ENCODE peak calls at places on chromosomes 4 and X, in seven cellular contexts. T is upper lobe of right lung; L is brain microvascular endothelial cell; J is ovary; P is CD8-positive, alpha-beta T cell; Z is GM23338; O is CD4-positive, alpha-beta T cell. Y is an unnamed sample. For H3K27me3, the result is how much of the 10 kb centered on the place peaks cover.

GRCh38 chr4:156102411-156102810 is 148.7 kb upstream of the CTSO start:
- DNase-seq in Z (no peak), P (no peak), J (no peak), L (no peak), T (no peak), O (no peak), Y (no peak)

GRCh38 chr4:15667006-15667405 is 11.8 kb upstream of the FBXL5 start:
- DNase-seq in Z (no peak), J (no peak), L (no peak), T (no peak), O (no peak), P (no peak), Y (no peak)

GRCh38 chrX:51568586-51568985 is 50.1 kb downstream of the CENPVL3 start:
- DNase-seq in J (no peak), O (no peak), L (peak), Z (no peak), P (no peak), T (no peak), Y (no peak)

GRCh38 chr4:86523333-86523732 is 70.8 kb upstream of the PTPN13 start:
- DNase-seq in Z (no peak), P (no peak), J (no peak), T (no peak), O (no peak), L (no peak), Y (no peak)

GRCh38 chr4:109801895-109802319 is at the start of gene CFI:
- DNase-seq in P (no peak), J (no peak), O (no peak), T (no peak), L (peak), Z (no peak), Y (no peak)

GRCh38 chr4:92066485-92066884 is 237.3 kb upstream of the GRID2 start:
- DNase-seq in P (no peak), J (no peak), L (no peak), O (no peak), T (no peak), Z (no peak), Y (no peak)

GRCh38 chr4:3811621-3812020 is 45.4 kb downstream of the ADRA2C start:
- DNase-seq in P (no peak), J (no peak), O (no peak), T (no peak), Z (no peak), L (no peak), Y (peak)

GRCh38 chrX:72238183-72238582 is 644 bp downstream of the ERCC6L start:
- DNase-seq in J (no peak), Z (peak), T (no peak), P (no peak), O (no peak), L (no peak), Y (no peak)

GRCh38 chrX:30874851-30875250 is 14.2 kb downstream of the TAB3 start:
- DNase-seq in Z (no peak), P (no peak), O (no peak), L (no peak), J (no peak), T (no peak), Y (no peak)

GRCh38 chr4:180962268-180962667 is 1280.9 kb upstream of the TENM3 start:
- DNase-seq in J (no peak), P (no peak), Z (no peak), T (no peak), O (no peak), L (no peak), Y (no peak)

GRCh38 chr4:186622788-186623464 is 67.6 kb upstream of the MTNR1A start:
- DNase-seq in L (peak), J (no peak), O (no peak), P (no peak), Z (no peak), T (no peak), Y (no peak)

GRCh38 chr4:17681921-17682566 is 67.6 kb downstream of the MED28 start:
- DNase-seq in Z (no peak), T (no peak), P (no peak), J (no peak), L (no peak), O (no peak), Y (no peak)

GRCh38 chr4:166198516-166198915 is 325.5 kb downstream of the TLL1 start:
- DNase-seq in J (no peak), Z (peak), O (no peak), T (no peak), P (no peak), L (no peak), Y (no peak)

GRCh38 chr4:7581477-7581876 is 146.7 kb upstream of the PSAPL1 start:
- DNase-seq in O (no peak), P (no peak), T (no peak), Z (peak), J (peak), L (no peak), Y (no peak)

GRCh38 chr4:112526061-112526460 is 10.1 kb upstream of the NEUROG2 start:
- DNase-seq in J (no peak), L (peak), O (no peak), T (no peak), P (no peak), Z (no peak), Y (no peak)

GRCh38 chr4:42048394-42048793 is 58.1 kb downstream of the SLC30A9 start:
- DNase-seq in J (no peak), P (no peak), Z (no peak), O (no peak), T (no peak), L (peak), Y (no peak)

GRCh38 chrX:77785400-77785745 is 643 bp downstream of the ATRX start:
- DNase-seq in T (no peak), P (no peak), L (no peak), J (peak), Z (peak), O (peak), Y (no peak)

GRCh38 chrX:106588801-106589200 is 23.0 kb upstream of the RADX start:
- DNase-seq in T (no peak), P (no peak), Z (no peak), J (no peak), L (no peak), O (no peak), Y (no peak)
- H3K27me3 ChIP-seq in T (under half), P (under half), Z (under half), J (under half), L (under half), O (under half), Y (under half)

GRCh38 chrX:29478336-29479069 is 736.9 kb upstream of the MAGEB2 start:
- DNase-seq in Z (peak), L (peak), P (no peak), O (no peak), T (no peak), J (no peak), Y (peak)
- TF ChIP-seq CTCF in Z (peak), L (peak), P (no peak), O (no peak), T (peak), J (no peak), Y (peak)

GRCh38 chr4:75605928-75606327 is 24.4 kb downstream of the CDKL2 start:
- DNase-seq in L (no peak), J (no peak), O (no peak), Z (no peak), P (no peak), T (no peak), Y (no peak)
- H3K27me3 ChIP-seq in L (under half), J (under half), O (under half), Z (under half), P (under half), T (under half), Y (under half)

GRCh38 chr4:183443609-183444148 is 757 bp upstream of the CDKN2AIP start:
- DNase-seq in J (no peak), L (peak), O (no peak), Z (peak), T (no peak), P (peak), Y (no peak)
- TF ChIP-seq CTCF in J (no peak), L (peak), O (no peak), Z (no peak), T (no peak), P (no peak), Y (no peak)

GRCh38 chrX:70421618-70422017 is 1.5 kb upstream of the GDPD2 start:
- DNase-seq in J (no peak), T (no peak), O (no peak), P (no peak), L (no peak), Z (peak), Y (no peak)
- H3K27me3 ChIP-seq in J (under half), T (under half), O (under half), P (under half), L (under half), Z (under half), Y (under half)

DNA sequence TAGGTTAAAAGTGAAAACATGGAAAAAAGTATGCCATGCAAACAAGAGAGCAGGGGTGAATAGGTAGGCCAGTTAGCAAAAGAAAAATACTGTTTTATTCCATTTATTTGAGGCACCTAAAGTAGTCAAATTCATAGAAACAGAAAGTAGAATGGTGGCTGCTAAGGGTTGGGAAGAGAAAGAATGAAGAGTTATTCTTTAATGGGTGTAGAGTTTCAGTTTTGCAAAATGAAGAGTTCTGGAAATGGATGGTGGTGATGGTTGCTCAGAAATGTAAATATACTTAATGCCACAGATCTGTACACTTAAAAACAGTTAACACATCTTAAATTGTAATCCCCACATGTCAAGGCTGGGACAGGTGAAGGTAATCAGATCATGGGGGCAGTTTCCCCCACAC is 29.7 kb downstream of the PARM1 start:
- DNase-seq in Z (no peak), O (no peak), L (no peak), J (no peak), P (no peak), T (no peak), Y (no peak)
- TF ChIP-seq CTCF in Z (no peak), O (no peak), L (no peak), J (no peak), P (no peak), T (no peak), Y (no peak)

GRCh38 chrX:18455384-18455783 is 30.0 kb downstream of the CDKL5 start:
- DNase-seq in J (no peak), T (no peak), P (no peak), O (no peak), L (no peak), Z (no peak), Y (no peak)
- H3K27me3 ChIP-seq in J (under half), T (under half), P (under half), O (under half), L (under half), Z (under half), Y (under half)

GRCh38 chrX:96971812-96972211 is 88.1 kb downstream of the RPA4 start:
- DNase-seq in J (no peak), T (no peak), P (no peak), Z (peak), O (no peak), L (no peak), Y (no peak)
- TF ChIP-seq CTCF in J (no peak), T (no peak), P (no peak), Z (peak), O (no peak), L (peak), Y (no peak)

DNA sequence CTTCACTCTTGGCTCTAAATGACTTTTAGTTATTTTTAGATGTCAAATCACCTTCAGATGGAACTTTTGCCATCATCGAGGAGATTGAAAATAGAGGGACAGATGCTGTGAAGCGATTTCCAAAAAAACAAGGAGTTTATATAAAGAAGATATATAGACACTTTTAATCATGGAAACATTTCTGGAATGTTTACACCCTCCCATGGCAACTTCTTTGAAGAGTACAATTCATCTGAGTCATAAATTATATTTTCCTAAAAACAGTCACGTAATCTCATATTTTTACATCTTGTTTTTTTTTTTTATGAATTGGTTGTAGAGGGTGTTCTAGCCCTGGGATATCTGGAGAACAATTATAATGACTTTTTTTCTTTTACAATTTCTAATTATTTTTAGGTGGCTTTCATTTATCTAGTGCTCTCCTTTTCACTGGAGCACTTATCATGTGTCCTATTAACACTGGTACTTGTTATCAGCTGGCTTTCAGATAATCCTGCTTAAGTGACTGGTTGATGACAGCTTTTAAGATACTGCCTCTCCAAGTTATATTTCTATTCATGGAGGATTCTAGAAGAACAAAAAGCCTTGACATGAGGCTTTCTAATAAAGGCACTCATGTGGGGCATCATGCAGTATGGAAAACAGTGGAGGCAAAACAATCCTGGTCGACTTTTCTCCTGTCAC is 24.9 kb downstream of the PCDH7 start:
- DNase-seq in Z (no peak), L (no peak), P (no peak), T (no peak), O (no peak), J (no peak), Y (no peak)
- H3K27me3 ChIP-seq in Z (under half), L (under half), P (under half), T (under half), O (under half), J (under half), Y (under half)

DNA sequence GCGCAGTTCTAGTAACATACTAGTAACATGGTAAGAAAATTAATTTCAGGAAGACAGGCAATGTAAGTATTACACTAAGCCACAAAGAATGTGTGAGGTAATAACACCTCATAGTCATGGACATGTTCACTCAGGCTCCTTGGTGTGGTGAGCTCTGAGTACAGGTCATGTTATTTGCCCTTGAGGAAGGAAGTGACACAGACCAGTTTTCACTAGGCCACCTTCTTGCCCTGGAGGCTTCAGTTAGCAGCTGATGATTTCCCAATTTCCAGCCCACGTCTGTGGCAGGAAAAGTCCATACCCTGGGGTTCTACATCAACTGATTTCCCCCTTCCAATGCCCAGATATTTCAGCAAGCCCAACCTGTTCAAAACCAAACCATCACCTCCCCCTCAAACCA is 6.7 kb downstream of the APOO start:
- DNase-seq in O (no peak), J (no peak), T (no peak), P (no peak), Z (no peak), L (peak), Y (no peak)
- TF ChIP-seq CTCF in O (no peak), J (no peak), T (no peak), P (no peak), Z (no peak), L (no peak), Y (no peak)